ENCODE peak calls at places on chromosomes 11 and 22, in seven cellular contexts. P is hippocampal formation; R is endothelial cell; V is naive thymus-derived CD8-positive, alpha-beta T cell; M is type B pancreatic cell; N is astrocyte of the spinal cord; Y is lower leg skin. Z is an unnamed sample.

GRCh38 chr22:38873469-38874411 is 1.7 kb upstream of the CBX6 start:
- DNase-seq in P (no peak), R (no peak), V (peak), M (no peak), N (no peak), Y (peak), Z (peak)

GRCh38 chr22:36340621-36341020 is 47.1 kb downstream of the MYH9 start:
- DNase-seq in P (no peak), R (no peak), V (no peak), M (no peak), N (no peak), Y (no peak), Z (no peak)

GRCh38 chr11:27018902-27019544 is 21.6 kb upstream of the BBOX1 start:
- DNase-seq in P (no peak), R (no peak), V (no peak), M (no peak), N (no peak), Y (no peak), Z (no peak)

GRCh38 chr22:49979587-49980264 is 19.2 kb downstream of the PIM3 start:
- DNase-seq in P (no peak), R (peak), V (no peak), M (no peak), N (peak), Y (peak), Z (no peak)

GRCh38 chr11:13008625-13009475 is at the start of gene RASSF10:
- DNase-seq in P (no peak), R (peak), V (no peak), M (peak), N (peak), Y (peak), Z (no peak)

GRCh38 chr11:808427-809286 is 1.1 kb upstream of the RPLP2 start:
- DNase-seq in P (no peak), R (no peak), V (no peak), M (no peak), N (no peak), Y (no peak), Z (no peak)

GRCh38 chr11:107953506-107953905 is 25.3 kb downstream of the RAB39A start:
- DNase-seq in P (no peak), R (no peak), V (no peak), M (no peak), N (no peak), Y (no peak), Z (no peak)

GRCh38 chr11:82003671-82004148 is 730.0 kb downstream of the FAM181B start:
- DNase-seq in P (no peak), R (no peak), V (no peak), M (no peak), N (peak), Y (no peak), Z (no peak)

GRCh38 chr22:29314537-29315285 is 786 bp downstream of the RASL10A start:
- DNase-seq in P (no peak), R (no peak), V (no peak), M (no peak), N (no peak), Y (no peak), Z (no peak)

GRCh38 chr11:70314730-70315129 is 44.2 kb downstream of the PPFIA1 start:
- DNase-seq in P (no peak), R (no peak), V (no peak), M (no peak), N (no peak), Y (no peak), Z (no peak)

GRCh38 chr22:29751139-29751538 is 15.7 kb downstream of the ZMAT5 start:
- DNase-seq in P (no peak), R (no peak), V (no peak), M (no peak), N (no peak), Y (no peak), Z (no peak)

GRCh38 chr11:65224939-65225283 is 36.9 kb upstream of the POLA2 start:
- DNase-seq in P (no peak), R (no peak), V (no peak), M (no peak), N (peak), Y (no peak), Z (no peak)

GRCh38 chr11:102197759-102198158 is 87.5 kb downstream of the YAP1 start:
- DNase-seq in P (no peak), R (peak), V (no peak), M (no peak), N (peak), Y (no peak), Z (no peak)

GRCh38 chr22:36298601-36299000 is 45.7 kb downstream of the APOL1 start:
- DNase-seq in P (no peak), R (no peak), V (no peak), M (no peak), N (no peak), Y (no peak), Z (no peak)

GRCh38 chr22:26606611-26607010 is 11.2 kb downstream of the CRYBB1 start:
- DNase-seq in P (no peak), R (no peak), V (no peak), M (no peak), N (peak), Y (no peak), Z (no peak)

GRCh38 chr11:18379201-18379600 is 15.2 kb upstream of the LDHA start:
- DNase-seq in P (no peak), R (no peak), V (no peak), M (no peak), N (no peak), Y (no peak), Z (no peak)

GRCh38 chr22:26377170-26377825 is 51.8 kb upstream of the ASPHD2 start:
- DNase-seq in P (no peak), R (no peak), V (no peak), M (no peak), N (no peak), Y (no peak), Z (no peak)

GRCh38 chr11:67420147-67420645 is 4.7 kb downstream of the CARNS1 start:
- DNase-seq in P (no peak), R (no peak), V (no peak), M (no peak), N (no peak), Y (no peak), Z (no peak)

GRCh38 chr11:18479063-18479462 is 23.4 kb downstream of the LDHAL6A start:
- DNase-seq in P (no peak), R (no peak), V (no peak), M (no peak), N (no peak), Y (no peak), Z (no peak)

GRCh38 chr11:111627591-111627990 is 25.3 kb downstream of the SIK2 start:
- DNase-seq in P (no peak), R (no peak), V (no peak), M (no peak), N (no peak), Y (no peak), Z (no peak)

GRCh38 chr11:125214466-125215204 is 50.1 kb downstream of the PKNOX2 start:
- DNase-seq in P (no peak), R (peak), V (no peak), M (no peak), N (peak), Y (no peak), Z (no peak)

GRCh38 chr22:47444746-47445065 is 682.3 kb downstream of the TBC1D22A start:
- DNase-seq in P (no peak), R (no peak), V (no peak), M (no peak), N (no peak), Y (no peak), Z (no peak)

GRCh38 chr22:48396785-48397530 is 1430.7 kb downstream of the BRD1 start:
- DNase-seq in P (no peak), R (no peak), V (no peak), M (no peak), N (no peak), Y (no peak), Z (no peak)

GRCh38 chr11:81869337-81870065 is 864.2 kb downstream of the FAM181B start:
- DNase-seq in P (no peak), R (no peak), V (peak), M (no peak), N (peak), Y (peak), Z (peak)

GRCh38 chr11:69928124-69928523 is 108.9 kb upstream of the FGF3 start:
- DNase-seq in P (no peak), R (no peak), V (no peak), M (no peak), N (no peak), Y (no peak), Z (no peak)

GRCh38 chr11:111336582-111337256 is 38.4 kb downstream of the POU2AF3 start:
- DNase-seq in P (no peak), R (no peak), V (no peak), M (no peak), N (peak), Y (no peak), Z (no peak)

GRCh38 chr11:114615448-114616361 is 20.1 kb upstream of the NXPE4 start:
- DNase-seq in P (no peak), R (no peak), V (no peak), M (no peak), N (no peak), Y (no peak), Z (no peak)

GRCh38 chr11:110797453-110797852 is 85.2 kb upstream of the ARHGAP20 start:
- DNase-seq in P (no peak), R (no peak), V (peak), M (no peak), N (peak), Y (no peak), Z (no peak)

GRCh38 chr11:79439893-79440450 is 858 bp downstream of the TENM4 start:
- DNase-seq in P (no peak), R (peak), V (no peak), M (peak), N (peak), Y (no peak), Z (no peak)